ENCODE peak calls at places on chromosomes 13 and 19, in eight cellular contexts. J, V, A, Y, Z, T, S and M are unnamed samples.

GRCh38 chr19:12720851-12721655 is 2.7 kb downstream of the TNPO2 start:
- DNase-seq in T (no peak), A (no peak), S (peak), V (peak), J (no peak), Y (no peak), Z (no peak), M (no peak)

GRCh38 chr19:58346961-58347929 is 6.0 kb downstream of the A1BG start:
- DNase-seq in T (no peak), V (peak), A (peak), J (no peak), Y (no peak), Z (no peak), S (peak), M (peak)

GRCh38 chr19:48544856-48545750 is 6.9 kb upstream of the SULT2B1 start:
- DNase-seq in A (no peak), Y (no peak), J (no peak), Z (no peak), T (no peak), V (peak), S (no peak), M (no peak)

GRCh38 chr13:113548171-113548641 is 36.3 kb upstream of the TFDP1 start:
- DNase-seq in V (no peak), A (peak), S (no peak), J (no peak), Y (no peak), Z (no peak), T (no peak), M (peak)

GRCh38 chr19:15324791-15325519 is 7.4 kb downstream of the BRD4 start:
- DNase-seq in Z (no peak), J (no peak), Y (no peak), V (no peak), T (no peak), A (peak), S (no peak), M (peak)

GRCh38 chr19:7373862-7374261 is 25.1 kb downstream of the ARHGEF18 start:
- DNase-seq in Y (no peak), A (no peak), J (no peak), S (no peak), Z (no peak), T (no peak), V (peak), M (peak)

GRCh38 chr13:30404207-30404606 is 18.1 kb upstream of the UBE2L5 start:
- DNase-seq in T (no peak), V (no peak), S (no peak), Y (no peak), J (no peak), A (no peak), Z (no peak), M (no peak)

GRCh38 chr13:44420376-44421220 is 47.0 kb downstream of the SERP2 start:
- DNase-seq in T (no peak), Z (no peak), S (no peak), Y (no peak), J (no peak), A (no peak), V (no peak), M (no peak)

GRCh38 chr19:38196948-38197656 is 26.9 kb downstream of the DPF1 start:
- DNase-seq in V (no peak), Y (no peak), T (no peak), S (no peak), A (no peak), J (no peak), Z (no peak), M (peak)

GRCh38 chr19:44684892-44685847 is 13.8 kb upstream of the CEACAM16 start:
- DNase-seq in V (peak), S (peak), J (no peak), A (peak), T (peak), Y (peak), Z (peak), M (no peak)

GRCh38 chr13:82344867-82345266 is 1537.4 kb downstream of the SLITRK1 start:
- DNase-seq in T (no peak), Z (no peak), V (no peak), S (no peak), A (no peak), J (no peak), Y (no peak), M (no peak)

GRCh38 chr13:48896312-48896711 is 79.4 kb upstream of the FNDC3A start:
- DNase-seq in S (peak), J (no peak), Z (no peak), A (no peak), V (peak), Y (no peak), T (no peak), M (no peak)

GRCh38 chr13:47100214-47100853 is 203.5 kb upstream of the HTR2A start:
- DNase-seq in S (no peak), A (no peak), Z (no peak), Y (no peak), V (no peak), T (no peak), J (no peak), M (no peak)

GRCh38 chr19:1102407-1103106 is 1.2 kb upstream of the GPX4 start:
- DNase-seq in S (peak), A (no peak), T (peak), V (peak), J (no peak), Y (peak), Z (peak), M (no peak)

GRCh38 chr13:40149611-40150283 is 494.3 kb downstream of the COG6 start:
- DNase-seq in S (peak), Y (no peak), T (peak), Z (peak), J (no peak), A (no peak), V (peak), M (no peak)

GRCh38 chr19:10115392-10116084 is 4.0 kb downstream of the P2RY11 start:
- DNase-seq in V (no peak), A (no peak), Y (peak), J (no peak), S (no peak), Z (no peak), T (no peak), M (peak)

GRCh38 chr13:60435762-60436374 is 38.8 kb downstream of the TDRD3 start:
- DNase-seq in V (no peak), T (no peak), J (no peak), Z (no peak), S (no peak), A (no peak), Y (no peak), M (no peak)

GRCh38 chr19:58217607-58218391 is 10.9 kb upstream of the ZNF544 start:
- DNase-seq in V (no peak), A (no peak), Y (no peak), Z (no peak), J (no peak), T (no peak), S (no peak), M (no peak)

GRCh38 chr13:30466358-30466714 is 600 bp upstream of the HMGB1 start:
- DNase-seq in Y (no peak), A (no peak), Z (no peak), J (no peak), V (peak), S (no peak), T (no peak), M (no peak)

GRCh38 chr19:49875801-49876421 is 1.2 kb downstream of the AKT1S1 start:
- DNase-seq in A (peak), T (no peak), Y (no peak), Z (no peak), S (peak), V (peak), J (no peak), M (peak)

GRCh38 chr13:32390484-32390883 is 37.4 kb downstream of the N4BP2L1 start:
- DNase-seq in Z (no peak), V (no peak), Y (no peak), S (no peak), T (no peak), A (no peak), J (no peak), M (no peak)

GRCh38 chr19:48194041-48194871 is 23.8 kb downstream of the ZSWIM9 start:
- DNase-seq in A (peak), J (no peak), Z (no peak), V (no peak), S (peak), T (no peak), Y (no peak), M (peak)

GRCh38 chr13:30020726-30021312 is 170.4 kb upstream of the UBL3 start:
- DNase-seq in A (no peak), Z (no peak), J (no peak), V (peak), Y (peak), T (no peak), S (no peak), M (no peak)

GRCh38 chr19:3367572-3368440 is 1.4 kb downstream of the NFIC start:
- DNase-seq in Y (no peak), A (no peak), Z (no peak), T (no peak), J (no peak), S (no peak), V (peak), M (no peak)

GRCh38 chr13:111662451-111662850 is 342.0 kb downstream of the TEX29 start:
- DNase-seq in Y (no peak), Z (no peak), S (no peak), A (no peak), T (no peak), V (no peak), J (no peak), M (no peak)

GRCh38 chr19:35897706-35898451 is 2.5 kb downstream of the NFKBID start:
- DNase-seq in Z (no peak), S (no peak), A (no peak), Y (no peak), T (no peak), J (no peak), V (no peak), M (peak)

GRCh38 chr13:75101997-75102720 is 379.8 kb downstream of the TBC1D4 start:
- DNase-seq in Z (no peak), S (no peak), J (no peak), A (no peak), Y (no peak), T (no peak), V (peak), M (no peak)

GRCh38 chr19:39362682-39363657 is 20.7 kb downstream of the SAMD4B start:
- DNase-seq in S (peak), V (peak), J (no peak), T (peak), Y (peak), Z (no peak), A (no peak), M (no peak)

GRCh38 chr19:39546599-39546998 is 6.6 kb upstream of the EID2 start:
- DNase-seq in Z (no peak), V (peak), J (no peak), T (no peak), S (no peak), A (no peak), Y (no peak), M (no peak)

GRCh38 chr13:101242720-101243119 is 173.6 kb downstream of the NALCN start:
- DNase-seq in A (no peak), S (no peak), V (peak), Y (no peak), J (no peak), Z (no peak), T (no peak), M (no peak)

GRCh38 chr13:27159806-27160563 is 11.6 kb downstream of the USP12 start:
- DNase-seq in A (no peak), J (no peak), Z (no peak), S (no peak), V (no peak), Y (no peak), T (no peak), M (no peak)

GRCh38 chr13:46516624-46517318 is 36.2 kb upstream of the LRCH1 start:
- DNase-seq in A (no peak), V (no peak), J (no peak), Y (no peak), S (peak), Z (no peak), T (no peak), M (no peak)

GRCh38 chr13:31803327-31803726 is 64.0 kb downstream of the RXFP2 start:
- DNase-seq in A (no peak), Y (no peak), V (no peak), J (no peak), Z (no peak), T (no peak), S (no peak), M (no peak)

GRCh38 chr13:25738797-25739196 is 313.0 kb downstream of the SHISA2 start:
- DNase-seq in J (no peak), A (no peak), S (peak), V (no peak), T (no peak), Y (no peak), Z (no peak), M (no peak)

GRCh38 chr19:9768175-9769112 is at the start of gene ZNF846:
- DNase-seq in Y (peak), A (peak), T (peak), Z (peak), J (peak), V (peak), S (peak), M (peak)

GRCh38 chr13:57631607-57632275 is at the start of gene PCDH17:
- DNase-seq in Y (no peak), A (no peak), T (no peak), S (peak), J (no peak), V (no peak), Z (no peak), M (no peak)

DNA sequence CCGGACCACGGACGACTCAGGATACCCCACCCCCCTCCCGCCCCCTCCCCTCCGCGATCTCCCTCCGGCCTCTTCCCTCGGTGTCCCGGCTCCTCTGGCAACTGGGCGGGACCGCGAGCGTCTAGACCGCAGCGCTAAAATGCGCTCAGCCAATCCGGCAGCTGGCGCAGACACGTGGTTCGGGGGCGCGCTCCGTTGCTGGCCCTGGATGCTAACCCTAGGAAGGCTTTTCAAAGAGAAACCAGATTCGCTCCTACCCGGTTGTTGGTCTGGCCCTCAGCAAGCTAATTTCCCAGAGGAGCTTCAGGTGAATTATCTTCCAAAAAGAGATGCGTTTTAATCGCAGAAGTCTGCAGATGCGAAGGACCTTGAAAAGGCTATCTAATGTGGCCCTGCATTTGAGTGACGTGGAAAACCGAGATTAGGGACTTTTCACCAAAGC is at the start of gene DZIP1:
- DNase-seq in A (peak), T (peak), J (no peak), V (peak), S (peak), Y (no peak), Z (peak), M (peak)
- H3K4me3 ChIP-seq in A (peak), T (peak), J (peak), V (peak), S (peak), Y (no peak), Z (peak), M (peak)

DNA sequence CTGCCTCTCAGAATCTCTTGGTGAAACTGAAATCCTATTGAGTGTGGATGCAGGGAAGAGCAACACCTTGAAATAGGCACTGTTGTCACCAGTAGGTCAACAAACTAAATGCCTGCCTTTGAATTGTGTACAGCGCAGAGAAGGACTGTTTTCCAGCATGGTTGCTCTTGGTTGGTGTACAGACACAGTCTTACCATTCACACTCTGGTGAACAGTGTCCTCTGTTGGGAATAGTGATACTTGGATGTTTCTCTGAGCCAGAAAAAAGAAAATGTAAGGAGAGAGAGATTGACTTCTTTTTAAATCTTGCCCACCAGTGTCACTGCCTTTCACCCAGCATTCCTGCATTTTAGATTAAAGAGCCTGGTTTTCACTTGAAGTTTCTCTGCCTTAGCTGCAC is 179.7 kb downstream of the STK24 start:
- DNase-seq in J (no peak), T (no peak), A (no peak), Y (no peak), V (peak), S (peak), Z (no peak), M (no peak)
- TF ChIP-seq CTCF in J (no peak), T (peak), A (peak), Y (peak), V (peak), S (peak), Z (no peak), M (peak)

GRCh38 chr19:33904681-33905080 is 108.0 kb downstream of the KCTD15 start:
- DNase-seq in Y (no peak), A (no peak), S (peak), Z (no peak), T (no peak), V (peak), J (no peak), M (peak)
- H3K4me3 ChIP-seq in Y (no peak), A (no peak), S (no peak), Z (no peak), T (no peak), V (no peak), J (peak), M (no peak)

GRCh38 chr19:34365463-34366401 is 736 bp downstream of the GPI start:
- DNase-seq in A (peak), J (no peak), S (peak), T (no peak), Y (peak), Z (no peak), V (peak), M (peak)

GRCh38 chr19:34366670-34367423 is 1.9 kb downstream of the GPI start:
- DNase-seq in Z (no peak), Y (no peak), A (no peak), V (peak), T (peak), S (peak), J (no peak), M (no peak)

GRCh38 chr19:34364830-34365462 is at the start of gene GPI:
- DNase-seq in V (peak), J (no peak), A (peak), T (no peak), Y (peak), Z (no peak), S (peak), M (peak)

GRCh38 chr19:34368338-34368737 is 3.3 kb downstream of the GPI start:
- DNase-seq in Z (no peak), Y (no peak), J (no peak), S (no peak), V (no peak), A (no peak), T (no peak), M (no peak)

GRCh38 chr19:34367424-34367957 is 2.5 kb downstream of the GPI start:
- DNase-seq in A (no peak), S (no peak), Z (no peak), Y (no peak), T (no peak), V (no peak), J (no peak), M (no peak)
- TF ChIP-seq CTCF in A (no peak), S (no peak), Z (no peak), Y (no peak), T (no peak), V (no peak), J (no peak), M (no peak)